ENCODE peak calls at places on chromosomes 4 and X, in nine cellular contexts. L is immature natural killer cell; A is activated CD4-positive, CD25-positive, alpha-beta regulatory T cell treated with anti-CD3 and anti-CD28 coated beads, Interleukin-2, amount 50 U/mL, for 16 hours; T is activated CD8-positive, alpha-beta T cell treated with anti-CD3 and anti-CD28 coated beads, Interleukin-2, amount 10 ng/mL, durations not matched to agents 7 days and 5 days; I is AG08396; Z is NCI-H2029; W is fibroblast of the aortic adventitia; K is stimulated activated CD4-positive, alpha-beta T cell treated with anti-CD3 and anti-CD28 coated beads, Interleukin-15, amount 100 ng/mL, for 24 hours; V is fibroblast of lung. C is an unnamed sample.

GRCh38 chrX:10173331-10173900 is 16.6 kb downstream of the CLCN4 start:
- DNase-seq in L (no peak), I (peak), V (peak), T (no peak), K (no peak), W (peak), Z (peak), A (no peak), C (peak)

GRCh38 chr4:7803992-7804758 is 135.5 kb downstream of the AFAP1 start:
- DNase-seq in W (peak), A (peak), T (peak), L (peak), K (peak), Z (peak), V (peak), I (peak), C (peak)

GRCh38 chr4:163233321-163233720 is 66.6 kb upstream of the NAF1 start:
- DNase-seq in T (no peak), K (no peak), I (no peak), W (no peak), V (no peak), Z (no peak), L (no peak), A (no peak), C (no peak)

GRCh38 chrX:7062276-7062675 is 85.2 kb upstream of the STS start:
- DNase-seq in A (no peak), L (no peak), I (peak), Z (no peak), W (peak), V (peak), K (no peak), T (no peak), C (no peak)

GRCh38 chrX:25006586-25007058 is 9.1 kb downstream of the ARX start:
- DNase-seq in I (no peak), T (no peak), A (no peak), W (no peak), V (no peak), L (no peak), K (no peak), Z (no peak), C (no peak)

GRCh38 chr4:81351653-81352455 is 119.9 kb downstream of the RASGEF1B start:
- DNase-seq in K (peak), I (peak), A (peak), L (peak), Z (peak), W (peak), V (peak), T (peak), C (peak)

GRCh38 chr4:3375688-3376087 is 66.1 kb upstream of the HGFAC start:
- DNase-seq in Z (peak), K (no peak), L (no peak), A (no peak), T (no peak), W (peak), V (peak), I (no peak), C (no peak)

GRCh38 chr4:145481164-145481941 is at the start of gene SMAD1:
- DNase-seq in T (peak), V (peak), K (peak), A (no peak), W (peak), L (peak), I (peak), Z (peak), C (peak)

GRCh38 chrX:132669142-132669541 is 180.3 kb upstream of the MBNL3 start:
- DNase-seq in I (no peak), K (no peak), V (no peak), A (no peak), T (no peak), L (no peak), Z (no peak), W (no peak), C (no peak)

GRCh38 chr4:161003418-161004057 is 1160.3 kb downstream of the FSTL5 start:
- DNase-seq in T (no peak), L (no peak), A (no peak), I (no peak), K (no peak), Z (no peak), W (no peak), V (no peak), C (no peak)

GRCh38 chr4:26076000-26076587 is 162.1 kb downstream of the SMIM20 start:
- DNase-seq in I (no peak), T (peak), Z (no peak), V (peak), L (peak), W (peak), A (no peak), K (peak), C (no peak)

GRCh38 chr4:98566491-98567008 is 91.9 kb downstream of the TSPAN5 start:
- DNase-seq in A (no peak), I (no peak), W (peak), K (no peak), T (peak), V (peak), L (no peak), Z (no peak), C (no peak)

GRCh38 chr4:83855044-83855443 is 319.1 kb downstream of the GPAT3 start:
- DNase-seq in K (no peak), V (peak), T (no peak), A (no peak), Z (no peak), I (peak), L (no peak), W (peak), C (no peak)

GRCh38 chrX:67555578-67556203 is 11.9 kb downstream of the AR start:
- DNase-seq in A (no peak), W (peak), I (peak), K (peak), T (no peak), Z (no peak), L (peak), V (peak), C (no peak)

GRCh38 chr4:152513078-152513477 is 22.8 kb downstream of the FBXW7 start:
- DNase-seq in V (no peak), K (no peak), Z (no peak), W (no peak), T (no peak), I (no peak), A (no peak), L (no peak), C (no peak)

GRCh38 chrX:85004255-85004654 is 578 bp downstream of the APOOL start:
- DNase-seq in T (no peak), L (peak), I (no peak), A (no peak), Z (no peak), K (no peak), V (peak), W (peak), C (peak)

GRCh38 chr4:37685726-37686372 is 327 bp downstream of the RELL1 start:
- DNase-seq in V (peak), K (peak), W (no peak), I (peak), A (no peak), T (peak), L (peak), Z (no peak), C (peak)

GRCh38 chrX:30906726-30907125 is 17.7 kb upstream of the TAB3 start:
- DNase-seq in W (peak), Z (no peak), K (no peak), I (no peak), A (no peak), V (peak), L (no peak), T (no peak), C (no peak)

GRCh38 chrX:146887020-146887419 is 72.5 kb upstream of the CXorf51A start:
- DNase-seq in K (no peak), I (no peak), T (no peak), W (no peak), V (no peak), L (no peak), Z (no peak), A (no peak), C (no peak)

GRCh38 chr4:118410143-118410542 is 57.3 kb upstream of the PRSS12 start:
- DNase-seq in T (no peak), A (no peak), Z (no peak), I (peak), K (no peak), L (no peak), V (peak), W (peak), C (no peak)

GRCh38 chrX:37658352-37659030 is 27.1 kb upstream of the XK start:
- DNase-seq in Z (no peak), T (no peak), W (no peak), I (no peak), A (no peak), L (no peak), V (no peak), K (no peak), C (no peak)

GRCh38 chr4:24266014-24266413 is 318.3 kb downstream of the DHX15 start:
- DNase-seq in L (no peak), A (no peak), K (no peak), V (no peak), I (no peak), W (no peak), Z (no peak), T (no peak), C (no peak)

GRCh38 chr4:34108456-34108855 is 2135.9 kb downstream of the ARAP2 start:
- DNase-seq in T (no peak), Z (no peak), K (no peak), V (peak), L (no peak), W (peak), A (no peak), I (no peak), C (no peak)

GRCh38 chrX:65587616-65588526 is 53.3 kb upstream of the LAS1L start:
- DNase-seq in A (no peak), I (peak), K (no peak), L (no peak), Z (peak), W (peak), V (peak), T (no peak), C (peak)

GRCh38 chr4:160026720-160027119 is 923.8 kb downstream of the RAPGEF2 start:
- DNase-seq in Z (no peak), K (no peak), W (no peak), V (no peak), I (no peak), T (no peak), L (no peak), A (no peak), C (no peak)

GRCh38 chrX:1493877-1494510 is 41.3 kb upstream of the ASMTL start:
- DNase-seq in V (no peak), Z (no peak), T (peak), W (no peak), I (no peak), K (no peak), A (no peak), L (no peak), C (no peak)

GRCh38 chrX:39309721-39310152 is 508.5 kb downstream of the MID1IP1 start:
- DNase-seq in V (no peak), K (peak), A (peak), T (peak), W (no peak), L (no peak), I (no peak), Z (no peak), C (no peak)

GRCh38 chr4:158722291-158722916 is 792 bp downstream of the PPID start:
- DNase-seq in I (peak), W (peak), Z (no peak), T (no peak), A (no peak), K (peak), V (peak), L (no peak), C (no peak)

GRCh38 chr4:19074061-19074460 is 1052.5 kb upstream of the LCORL start:
- DNase-seq in A (no peak), T (no peak), W (no peak), L (no peak), K (no peak), Z (no peak), I (no peak), V (no peak), C (no peak)

GRCh38 chrX:133892337-133892736 is 93.1 kb downstream of the GPC3 start:
- DNase-seq in L (no peak), A (no peak), K (no peak), T (no peak), V (no peak), Z (no peak), W (no peak), I (no peak), C (no peak)

GRCh38 chr4:1337376-1337831 is 9.6 kb upstream of the UVSSA start:
- DNase-seq in T (peak), I (peak), L (no peak), Z (no peak), A (no peak), V (no peak), W (no peak), K (peak), C (no peak)

GRCh38 chrX:46573331-46573895 is at the start of gene CHST7:
- DNase-seq in I (peak), Z (peak), W (no peak), T (peak), A (no peak), L (peak), K (peak), V (peak), C (peak)

GRCh38 chr4:30962949-30963348 is 242.8 kb downstream of the PCDH7 start:
- DNase-seq in A (no peak), V (peak), K (no peak), Z (no peak), L (no peak), W (peak), T (no peak), I (no peak), C (no peak)

GRCh38 chr4:22458112-22458511 is 57.8 kb downstream of the ADGRA3 start:
- DNase-seq in A (no peak), V (no peak), L (no peak), Z (no peak), T (no peak), K (no peak), W (no peak), I (no peak), C (no peak)

GRCh38 chr4:150156543-150156942 is 78.3 kb downstream of the DCLK2 start:
- DNase-seq in I (no peak), V (no peak), K (no peak), A (no peak), T (no peak), W (no peak), L (no peak), Z (no peak), C (no peak)

GRCh38 chrX:33725556-33726232 is 406.4 kb downstream of the FAM47A start:
- DNase-seq in T (no peak), I (no peak), V (peak), K (no peak), A (no peak), W (no peak), Z (no peak), L (no peak), C (peak)

GRCh38 chrX:53714580-53715335 is 28.2 kb upstream of the HUWE1 start:
- DNase-seq in K (peak), T (peak), V (peak), L (peak), A (peak), Z (peak), W (peak), I (no peak), C (peak)

GRCh38 chr4:138175337-138175794 is 66.8 kb downstream of the SLC7A11 start:
- DNase-seq in K (no peak), T (no peak), V (peak), I (peak), A (no peak), Z (peak), W (peak), L (no peak), C (peak)

GRCh38 chr4:25770844-25771243 is 91.9 kb downstream of the SEL1L3 start:
- DNase-seq in Z (no peak), I (no peak), T (no peak), L (no peak), K (no peak), W (no peak), A (no peak), V (no peak), C (no peak)